ENCODE peak calls at places on chromosome 5, in four cellular contexts. One of them, this sample, is unnamed.

GRCh38 chr5:1285883-1286291 is 9.0 kb downstream of the TERT start:
- DNase-seq in H1: no peak
- DNase-seq in IMR-90: no peak
- DNase-seq in H9: no peak
- DNase-seq in this sample: no peak

GRCh38 chr5:108735790-108736189 is 11.9 kb upstream of the FER start:
- DNase-seq in H1: no peak
- DNase-seq in IMR-90: peak
- DNase-seq in H9: no peak
- DNase-seq in this sample: peak

GRCh38 chr5:181092428-181092827 is 38.5 kb downstream of the OR2V1 start:
- DNase-seq in H1: no peak
- DNase-seq in IMR-90: no peak
- DNase-seq in H9: no peak
- DNase-seq in this sample: no peak

GRCh38 chr5:177023247-177023703 is 779 bp downstream of the ZNF346 start:
- DNase-seq in H1: no peak
- DNase-seq in IMR-90: peak
- DNase-seq in H9: no peak
- DNase-seq in this sample: peak

GRCh38 chr5:76305264-76305663 is 97.8 kb upstream of the IQGAP2 start:
- DNase-seq in H1: no peak
- DNase-seq in IMR-90: no peak
- DNase-seq in H9: no peak
- DNase-seq in this sample: no peak

GRCh38 chr5:61327761-61328753 is 4.0 kb upstream of the ZSWIM6 start:
- DNase-seq in H1: no peak
- DNase-seq in IMR-90: peak
- DNase-seq in H9: no peak
- DNase-seq in this sample: peak

GRCh38 chr5:173837654-173838053 is 50.5 kb upstream of the CPEB4 start:
- DNase-seq in H1: no peak
- DNase-seq in IMR-90: no peak
- DNase-seq in H9: no peak
- DNase-seq in this sample: no peak

GRCh38 chr5:35230043-35230611 is at the start of gene PRLR:
- DNase-seq in H1: peak
- DNase-seq in IMR-90: peak
- DNase-seq in H9: peak
- DNase-seq in this sample: peak

GRCh38 chr5:113367586-113367985 is 67.2 kb downstream of the TSSK1B start:
- DNase-seq in H1: no peak
- DNase-seq in IMR-90: no peak
- DNase-seq in H9: no peak
- DNase-seq in this sample: peak

GRCh38 chr5:1732955-1733354 is 66.7 kb downstream of the MRPL36 start:
- DNase-seq in H1: no peak
- DNase-seq in IMR-90: no peak
- DNase-seq in H9: peak
- DNase-seq in this sample: no peak

GRCh38 chr5:152170350-152170749 is 234.7 kb downstream of the NMUR2 start:
- DNase-seq in H1: no peak
- DNase-seq in IMR-90: no peak
- DNase-seq in H9: no peak
- DNase-seq in this sample: no peak

GRCh38 chr5:124655943-124656459 is 90.4 kb downstream of the ZNF608 start:
- DNase-seq in H1: no peak
- DNase-seq in IMR-90: peak
- DNase-seq in H9: no peak
- DNase-seq in this sample: no peak

GRCh38 chr5:72559866-72560766 is 52.9 kb upstream of the ZNF366 start:
- DNase-seq in H1: no peak
- DNase-seq in IMR-90: no peak
- DNase-seq in H9: no peak
- DNase-seq in this sample: peak

GRCh38 chr5:134590992-134591659 is 41.5 kb downstream of the SAR1B start:
- DNase-seq in H1: no peak
- DNase-seq in IMR-90: no peak
- DNase-seq in H9: no peak
- DNase-seq in this sample: peak

GRCh38 chr5:37844004-37844403 is 4.2 kb upstream of the GDNF start:
- DNase-seq in H1: no peak
- DNase-seq in IMR-90: no peak
- DNase-seq in H9: peak
- DNase-seq in this sample: peak

GRCh38 chr5:31948006-31948405 is 226.1 kb downstream of the GOLPH3 start:
- DNase-seq in H1: no peak
- DNase-seq in IMR-90: no peak
- DNase-seq in H9: no peak
- DNase-seq in this sample: peak

GRCh38 chr5:170216262-170216864 is 16.4 kb upstream of the C5orf58 start:
- DNase-seq in H1: no peak
- DNase-seq in IMR-90: peak
- DNase-seq in H9: no peak
- DNase-seq in this sample: peak

GRCh38 chr5:133926960-133927615 is 41.3 kb downstream of the C5orf15 start:
- DNase-seq in H1: no peak
- DNase-seq in IMR-90: no peak
- DNase-seq in H9: no peak
- DNase-seq in this sample: no peak

GRCh38 chr5:14472986-14473567 is 108.5 kb upstream of the OTULINL start:
- DNase-seq in H1: no peak
- DNase-seq in IMR-90: no peak
- DNase-seq in H9: no peak
- DNase-seq in this sample: no peak

GRCh38 chr5:77494935-77495334 is 2.8 kb upstream of the WDR41 start:
- DNase-seq in H1: no peak
- DNase-seq in IMR-90: no peak
- DNase-seq in H9: no peak
- DNase-seq in this sample: no peak

GRCh38 chr5:17743580-17744435 is 109.5 kb downstream of the TAF11L14 start:
- DNase-seq in H1: no peak
- DNase-seq in IMR-90: peak
- DNase-seq in H9: no peak
- DNase-seq in this sample: peak

GRCh38 chr5:6905883-6906282 is 192.7 kb downstream of the TENT4A start:
- DNase-seq in H1: no peak
- DNase-seq in IMR-90: no peak
- DNase-seq in H9: no peak
- DNase-seq in this sample: peak

GRCh38 chr5:989961-990530 is 18.6 kb upstream of the NKD2 start:
- DNase-seq in H1: peak
- DNase-seq in IMR-90: no peak
- DNase-seq in H9: peak
- DNase-seq in this sample: peak

GRCh38 chr5:93746406-93747056 is 5.1 kb upstream of the POU5F2 start:
- DNase-seq in H1: no peak
- DNase-seq in IMR-90: peak
- DNase-seq in H9: no peak
- DNase-seq in this sample: peak

GRCh38 chr5:150208187-150209015 is 18.5 kb downstream of the SLC6A7 start:
- DNase-seq in H1: no peak
- DNase-seq in IMR-90: peak
- DNase-seq in H9: no peak
- DNase-seq in this sample: peak

GRCh38 chr5:113347572-113347971 is 87.2 kb downstream of the TSSK1B start:
- DNase-seq in H1: no peak
- DNase-seq in IMR-90: no peak
- DNase-seq in H9: no peak
- DNase-seq in this sample: no peak

GRCh38 chr5:131488463-131488862 is 146.6 kb downstream of the RAPGEF6 start:
- DNase-seq in H1: no peak
- DNase-seq in IMR-90: peak
- DNase-seq in H9: no peak
- DNase-seq in this sample: no peak

GRCh38 chr5:145948047-145948446 is 11.7 kb downstream of the SH3RF2 start:
- DNase-seq in H1: no peak
- DNase-seq in IMR-90: no peak
- DNase-seq in H9: no peak
- DNase-seq in this sample: no peak

GRCh38 chr5:149675467-149676201 is 54.5 kb upstream of the PPARGC1B start:
- DNase-seq in H1: no peak
- DNase-seq in IMR-90: no peak
- DNase-seq in H9: no peak
- DNase-seq in this sample: no peak

GRCh38 chr5:4785971-4786370 is 354.2 kb upstream of the ADAMTS16 start:
- DNase-seq in H1: no peak
- DNase-seq in IMR-90: no peak
- DNase-seq in H9: no peak
- DNase-seq in this sample: no peak

GRCh38 chr5:17340363-17340762 is 122.9 kb downstream of the BASP1 start:
- DNase-seq in H1: no peak
- DNase-seq in IMR-90: peak
- DNase-seq in H9: no peak
- DNase-seq in this sample: no peak

GRCh38 chr5:1949253-1949652 is 66.5 kb upstream of the IRX4 start:
- DNase-seq in H1: no peak
- DNase-seq in IMR-90: no peak
- DNase-seq in H9: no peak
- DNase-seq in this sample: no peak

GRCh38 chr5:56649569-56649968 is 165.8 kb upstream of the MAP3K1 start:
- DNase-seq in H1: no peak
- DNase-seq in IMR-90: peak
- DNase-seq in H9: no peak
- DNase-seq in this sample: no peak

GRCh38 chr5:1184163-1184470 is 17.3 kb upstream of the SLC6A19 start:
- DNase-seq in H1: no peak
- DNase-seq in IMR-90: no peak
- DNase-seq in H9: no peak
- DNase-seq in this sample: no peak

GRCh38 chr5:150498501-150498900 is 9.4 kb upstream of the NDST1 start:
- DNase-seq in H1: peak
- DNase-seq in IMR-90: no peak
- DNase-seq in H9: peak
- DNase-seq in this sample: peak

GRCh38 chr5:179322071-179323025 is 22.9 kb downstream of the ADAMTS2 start:
- DNase-seq in H1: no peak
- DNase-seq in IMR-90: no peak
- DNase-seq in H9: no peak
- DNase-seq in this sample: no peak

GRCh38 chr5:132829742-132830435 is 558 bp downstream of the SHROOM1 start:
- DNase-seq in H1: peak
- DNase-seq in IMR-90: peak
- DNase-seq in H9: peak
- DNase-seq in this sample: peak
- H2BK15ac ChIP-seq in H1: no peak
- H2BK15ac ChIP-seq in IMR-90: no peak
- H2BK15ac ChIP-seq in H9: no peak
- H2BK15ac ChIP-seq in this sample: no peak

DNA sequence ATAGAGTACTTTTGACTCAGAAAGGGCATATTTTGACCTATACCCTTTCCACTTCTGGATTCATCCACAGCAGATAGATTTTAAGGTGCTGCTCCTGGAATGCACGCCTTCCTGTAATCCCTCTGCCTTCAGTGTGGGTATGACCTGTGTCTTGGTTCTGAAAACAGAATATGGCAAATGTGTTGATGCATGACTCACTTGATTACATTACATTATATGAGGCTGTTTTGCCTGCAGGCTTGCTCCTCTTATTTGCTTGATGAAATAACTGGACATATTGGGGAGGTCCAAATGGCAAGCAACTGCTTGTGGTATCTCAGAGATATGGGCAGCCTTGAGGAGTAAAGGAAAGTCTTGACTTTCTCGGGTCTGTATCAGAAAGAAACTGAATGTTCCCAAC is 468.6 kb downstream of the CDH18 start:
- DNase-seq in H1: no peak
- DNase-seq in IMR-90: no peak
- DNase-seq in H9: no peak
- DNase-seq in this sample: no peak
- H3K56ac ChIP-seq in H1: no peak
- H3K56ac ChIP-seq in IMR-90: no peak
- H3K56ac ChIP-seq in H9: no peak
- H3K56ac ChIP-seq in this sample: no peak

GRCh38 chr5:81182396-81183390 is 50.4 kb upstream of the CKMT2 start:
- DNase-seq in H1: no peak
- DNase-seq in IMR-90: no peak
- DNase-seq in H9: no peak
- DNase-seq in this sample: no peak
- H2BK120ac ChIP-seq in H1: no peak
- H2BK120ac ChIP-seq in IMR-90: no peak
- H2BK120ac ChIP-seq in H9: no peak
- H2BK120ac ChIP-seq in this sample: no peak

GRCh38 chr5:82308416-82308815 is 30.3 kb upstream of the RPS23 start:
- DNase-seq in H1: no peak
- DNase-seq in IMR-90: no peak
- DNase-seq in H9: no peak
- DNase-seq in this sample: no peak

GRCh38 chr5:82308997-82309670 is 31.0 kb upstream of the RPS23 start:
- DNase-seq in H1: no peak
- DNase-seq in IMR-90: peak
- DNase-seq in H9: no peak
- DNase-seq in this sample: peak

GRCh38 chr5:82312373-82312856 is 34.3 kb upstream of the RPS23 start:
- DNase-seq in H1: peak
- DNase-seq in IMR-90: peak
- DNase-seq in H9: peak
- DNase-seq in this sample: peak

GRCh38 chr5:82314964-82315728 is 37.0 kb upstream of the RPS23 start:
- DNase-seq in H1: no peak
- DNase-seq in IMR-90: peak
- DNase-seq in H9: no peak
- DNase-seq in this sample: no peak

DNA sequence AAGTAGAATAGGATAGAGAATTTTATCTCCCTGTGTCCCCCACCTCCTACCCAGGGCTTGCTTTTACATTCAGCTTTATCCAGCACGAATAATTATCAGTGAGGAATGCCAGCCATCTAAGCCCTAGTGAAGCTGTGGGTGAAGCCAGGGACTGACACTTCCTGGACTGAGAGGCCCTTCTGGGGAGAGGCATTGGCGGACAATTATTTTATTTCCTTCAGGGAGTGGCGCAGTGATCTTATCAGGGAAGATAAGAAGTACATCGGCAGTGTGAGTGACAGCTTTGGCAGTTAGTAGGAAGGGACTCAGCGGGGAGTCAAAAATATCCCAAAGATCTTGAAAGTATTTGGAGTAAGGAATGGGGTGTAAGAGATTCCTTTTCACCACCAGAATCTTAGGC is 34.9 kb upstream of the RPS23 start:
- DNase-seq in H1: no peak
- DNase-seq in IMR-90: no peak
- DNase-seq in H9: no peak
- DNase-seq in this sample: peak
- H2BK15ac ChIP-seq in H1: no peak
- H2BK15ac ChIP-seq in IMR-90: no peak
- H2BK15ac ChIP-seq in H9: no peak
- H2BK15ac ChIP-seq in this sample: no peak